ENCODE peak calls at places on chromosomes 7 and 10, in eight cellular contexts. N is NCI-H774; R is cardiac fibroblast; Z is KG1; C is choroid plexus epithelial cell; O is B cell; M is NCI-H2171 treated with DMSO at 0.1 percent for 48 hours; L is stimulated activated CD8-positive, alpha-beta memory T cell treated with anti-CD3 and anti-CD28 coated beads, Interleukin-15, amount 100 ng/mL, for 24 hours. U is an unnamed sample.

GRCh38 chr10:122062831-122063674 is 74.1 kb downstream of the TACC2 start:
- DNase-seq in N (peak), R (peak), Z (no peak), C (peak), O (no peak), M (peak), L (no peak), U (peak)

GRCh38 chr10:13253726-13254125 is 19.6 kb upstream of the UCMA start:
- DNase-seq in N (no peak), R (no peak), Z (no peak), C (no peak), O (no peak), M (no peak), L (no peak), U (no peak)

GRCh38 chr10:123669901-123670300 is 3.7 kb downstream of the GPR26 start:
- DNase-seq in N (no peak), R (no peak), Z (no peak), C (no peak), O (no peak), M (no peak), L (no peak), U (no peak)

GRCh38 chr10:127945335-127945734 is 38.4 kb downstream of the PTPRE start:
- DNase-seq in N (no peak), R (peak), Z (peak), C (peak), O (no peak), M (peak), L (no peak), U (peak)

GRCh38 chr10:123796736-123797135 is 94.9 kb downstream of the CPXM2 start:
- DNase-seq in N (no peak), R (no peak), Z (no peak), C (no peak), O (no peak), M (no peak), L (no peak), U (no peak)

GRCh38 chr10:83176901-83177300 is 962.4 kb upstream of the GHITM start:
- DNase-seq in N (no peak), R (no peak), Z (no peak), C (no peak), O (no peak), M (no peak), L (no peak), U (no peak)

GRCh38 chr7:2003931-2004812 is 228.6 kb downstream of the MAD1L1 start:
- DNase-seq in N (no peak), R (no peak), Z (no peak), C (no peak), O (peak), M (no peak), L (no peak), U (no peak)

GRCh38 chr10:61028861-61029361 is 84.9 kb upstream of the RHOBTB1 start:
- DNase-seq in N (no peak), R (peak), Z (no peak), C (no peak), O (no peak), M (no peak), L (no peak), U (no peak)

GRCh38 chr7:47482013-47482761 is 99.7 kb downstream of the TNS3 start:
- DNase-seq in N (no peak), R (peak), Z (no peak), C (peak), O (no peak), M (no peak), L (no peak), U (peak)

GRCh38 chr7:66050990-66051424 is 24.6 kb upstream of the ASL start:
- DNase-seq in N (no peak), R (peak), Z (no peak), C (peak), O (no peak), M (peak), L (no peak), U (peak)

GRCh38 chr10:5666324-5667220 is at the start of gene ASB13:
- DNase-seq in N (peak), R (peak), Z (peak), C (peak), O (peak), M (peak), L (peak), U (peak)

GRCh38 chr10:60555710-60556109 is 166.0 kb upstream of the ANK3 start:
- DNase-seq in N (no peak), R (no peak), Z (no peak), C (no peak), O (no peak), M (no peak), L (no peak), U (no peak)